ENCODE peak calls at places on chromosomes 11 and 22, in ten cellular contexts. T, A, S, R, C, O, M, N, J and G are unnamed samples.

GRCh38 chr11:103055174-103055890 is 36.6 kb downstream of the DCUN1D5 start:
- DNase-seq in N (no peak), S (no peak), M (no peak), T (no peak), C (no peak), J (peak; percentile 60), R (peak; percentile 75), A (peak; percentile 76), O (peak; percentile 22), G (no peak)

GRCh38 chr22:45907378-45907777 is 69.6 kb downstream of the WNT7B start:
- DNase-seq in T (no peak), M (no peak), C (no peak), N (no peak), A (no peak), S (no peak), R (no peak), J (no peak), O (no peak), G (no peak)

GRCh38 chr22:28799834-28800307 is 498 bp downstream of the XBP1 start:
- DNase-seq in C (no peak), R (peak; percentile 81), J (peak; percentile 59), N (peak; percentile 70), O (no peak), T (no peak), A (peak; percentile 68), S (peak; percentile 25), M (peak; percentile 11), G (no peak)

GRCh38 chr11:76010051-76010450 is 195.0 kb downstream of the UVRAG start:
- DNase-seq in A (no peak), N (no peak), S (no peak), T (no peak), C (no peak), O (no peak), J (no peak), M (no peak), R (no peak), G (no peak)

GRCh38 chr11:32090774-32091370 is at the start of gene RCN1:
- DNase-seq in A (peak; percentile 87), O (peak; percentile 81), M (peak; percentile 79), J (peak; percentile 72), T (peak; percentile 20), S (peak; percentile 8), N (peak; percentile 47), R (peak; percentile 94), C (no peak), G (no peak)

GRCh38 chr11:11555228-11555627 is 66.6 kb downstream of the GALNT18 start:
- DNase-seq in T (no peak), S (no peak), R (no peak), A (no peak), M (no peak), J (peak; percentile 56), O (no peak), C (no peak), N (no peak), G (no peak)

GRCh38 chr11:2940166-2940929 is 11.1 kb upstream of the PHLDA2 start:
- DNase-seq in A (peak; percentile 33), J (peak; percentile 31), S (no peak), C (no peak), T (no peak), O (no peak), M (no peak), R (peak; percentile 52), N (peak; percentile 87), G (no peak)

GRCh38 chr11:103326070-103326794 is 217.0 kb downstream of the DYNC2H1 start:
- DNase-seq in R (peak; percentile 84), N (peak; percentile 32), O (peak; percentile 59), T (peak; percentile 8), M (no peak), C (peak; percentile 71), J (peak; percentile 76), S (no peak), A (peak; percentile 91), G (peak; percentile 92)

GRCh38 chr11:118715837-118716260 is 36.4 kb upstream of the TREH start:
- DNase-seq in M (no peak), S (no peak), O (no peak), C (no peak), R (peak; percentile 28), J (no peak), N (no peak), A (no peak), T (no peak), G (no peak)

GRCh38 chr11:129375731-129376657 is at the start of gene BARX2:
- DNase-seq in C (peak; percentile 26), J (peak; percentile 50), T (no peak), A (peak; percentile 83), O (peak; percentile 42), S (no peak), R (peak; percentile 86), M (peak; percentile 56), N (peak; percentile 77), G (no peak)

GRCh38 chr22:39097098-39098020 is at the start of gene APOBEC3H:
- DNase-seq in T (no peak), N (no peak), O (peak; percentile 55), J (peak; percentile 8), C (no peak), R (peak; percentile 45), A (peak; percentile 10), M (no peak), S (no peak), G (peak; percentile 40)

GRCh38 chr11:1230456-1231395 is 7.9 kb downstream of the MUC5B start:
- DNase-seq in O (no peak), T (no peak), M (no peak), S (no peak), R (no peak), C (no peak), A (no peak), N (peak; percentile 19), J (no peak), G (no peak)

GRCh38 chr11:62875698-62876483 is 4.8 kb upstream of the SLC3A2 start:
- DNase-seq in M (no peak), R (no peak), N (no peak), C (no peak), T (no peak), O (no peak), A (peak; percentile 31), S (no peak), J (no peak), G (no peak)

GRCh38 chr11:74208507-74208906 is 37.4 kb downstream of the PPME1 start:
- DNase-seq in C (no peak), N (no peak), A (no peak), O (no peak), M (no peak), J (no peak), R (no peak), T (no peak), S (no peak), G (no peak)